ENCODE peak calls at places on chromosomes 1 and 21, in five cellular contexts. C, X, K, Z and E are unnamed samples.

GRCh38 chr1:36924282-36924791 is 110.0 kb downstream of the GRIK3 start:
- DNase-seq in C (no peak), X (peak; percentile 28), K (peak; percentile 8), Z (peak; percentile 52), E (no peak)

GRCh38 chr21:46093668-46094400 is 4.1 kb upstream of the COL6A2 start:
- DNase-seq in C (no peak), X (no peak), K (no peak), Z (no peak), E (no peak)

GRCh38 chr1:15277933-15278332 is 30.9 kb downstream of the FHAD1 start:
- DNase-seq in C (no peak), X (no peak), K (no peak), Z (no peak), E (no peak)

GRCh38 chr21:38796426-38796825 is 9.3 kb upstream of the ETS2 start:
- DNase-seq in C (no peak), X (peak; percentile 21), K (peak; percentile 47), Z (peak; percentile 66), E (no peak)

GRCh38 chr21:37711294-37711844 is 204.9 kb downstream of the KCNJ6 start:
- DNase-seq in C (no peak), X (no peak), K (no peak), Z (no peak), E (no peak)

GRCh38 chr1:15332952-15333715 is 76.6 kb upstream of the EFHD2 start:
- DNase-seq in C (no peak), X (no peak), K (no peak), Z (no peak), E (no peak)

GRCh38 chr1:72432645-72433267 is 150.4 kb upstream of the NEGR1 start:
- DNase-seq in C (no peak), X (no peak), K (no peak), Z (no peak), E (no peak)

GRCh38 chr21:17903029-17903806 is 84.1 kb upstream of the C21orf91 start:
- DNase-seq in C (peak; percentile 20), X (peak; percentile 29), K (peak; percentile 55), Z (no peak), E (no peak)

GRCh38 chr1:220491891-220492290 is 36.0 kb upstream of the MARK1 start:
- DNase-seq in C (no peak), X (no peak), K (no peak), Z (no peak), E (no peak)

GRCh38 chr1:211783266-211783665 is 47.3 kb downstream of the LPGAT1 start:
- DNase-seq in C (no peak), X (peak; percentile 90), K (no peak), Z (no peak), E (no peak)

GRCh38 chr1:225825606-225826005 is 15.7 kb downstream of the EPHX1 start:
- DNase-seq in C (no peak), X (no peak), K (no peak), Z (no peak), E (no peak)

GRCh38 chr1:36753451-36753850 is 270.7 kb upstream of the CSF3R start:
- DNase-seq in C (no peak), X (no peak), K (no peak), Z (no peak), E (no peak)

GRCh38 chr1:157237522-157237921 is 99.3 kb upstream of the ETV3 start:
- DNase-seq in C (no peak), X (no peak), K (no peak), Z (no peak), E (no peak)

GRCh38 chr1:199914546-199914945 is 113.0 kb upstream of the NR5A2 start:
- DNase-seq in C (no peak), X (no peak), K (peak; percentile 35), Z (no peak), E (no peak)

GRCh38 chr1:44870096-44870495 is 27.0 kb upstream of the PTCH2 start:
- DNase-seq in C (no peak), X (no peak), K (no peak), Z (no peak), E (no peak)

GRCh38 chr1:6485937-6486250 is 5.6 kb downstream of the PLEKHG5 start:
- DNase-seq in C (no peak), X (peak; percentile 41), K (no peak), Z (no peak), E (no peak)

GRCh38 chr1:228280106-228280901 is 72.5 kb downstream of the OBSCN start:
- DNase-seq in C (no peak), X (no peak), K (no peak), Z (no peak), E (peak; percentile 42)

GRCh38 chr1:180917306-180918065 is 4.8 kb downstream of the KIAA1614 start:
- DNase-seq in C (no peak), X (no peak), K (no peak), Z (no peak), E (no peak)
- TF ChIP-seq CTCF in C (no peak), X (no peak), K (no peak), Z (no peak), E (no peak)

GRCh38 chr1:237672748-237673147 is 218.0 kb downstream of the ZP4 start:
- DNase-seq in C (no peak), X (no peak), K (no peak), Z (peak; percentile 47), E (no peak)
- TF ChIP-seq CTCF in C (no peak), X (no peak), K (no peak), Z (peak; percentile 43), E (no peak)

DNA sequence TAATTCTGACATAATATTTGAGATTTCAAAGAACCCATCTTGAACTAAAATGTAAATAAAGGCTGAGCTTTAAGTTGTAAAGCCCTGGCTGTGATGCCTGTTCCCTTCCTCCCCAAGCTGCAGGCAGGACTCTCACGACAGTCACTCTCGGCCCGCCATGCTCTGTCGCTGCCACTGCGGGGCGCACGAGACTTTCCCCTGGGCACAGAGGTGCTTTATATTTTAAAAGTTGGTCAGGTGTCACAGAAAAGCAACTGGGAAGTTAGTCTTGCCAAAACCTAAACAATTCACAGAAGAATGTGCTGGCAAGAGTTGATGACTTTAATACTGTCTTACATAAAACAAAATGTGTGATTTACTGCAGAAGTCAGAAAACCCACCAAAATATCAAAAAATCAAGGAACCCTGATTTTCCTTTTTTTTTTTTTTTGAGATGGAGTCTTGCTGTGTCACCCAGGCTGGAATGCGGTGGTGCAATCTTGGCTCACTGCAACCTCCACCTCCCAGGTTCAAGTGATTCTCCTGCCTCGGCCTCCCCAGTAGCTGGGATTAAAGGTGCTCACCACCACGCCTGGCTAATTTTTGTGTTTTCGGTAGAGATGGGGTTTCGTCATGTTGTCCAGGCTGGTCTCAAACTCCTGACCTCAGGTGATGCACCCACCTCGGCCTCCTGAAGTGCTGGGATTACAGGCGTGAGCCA is 10.7 kb downstream of the LRRC47 start:
- DNase-seq in C (no peak), X (no peak), K (no peak), Z (no peak), E (no peak)
- TF ChIP-seq CTCF in C (peak; percentile 36), X (peak; percentile 31), K (peak; percentile 29), Z (no peak), E (peak; percentile 10)

DNA sequence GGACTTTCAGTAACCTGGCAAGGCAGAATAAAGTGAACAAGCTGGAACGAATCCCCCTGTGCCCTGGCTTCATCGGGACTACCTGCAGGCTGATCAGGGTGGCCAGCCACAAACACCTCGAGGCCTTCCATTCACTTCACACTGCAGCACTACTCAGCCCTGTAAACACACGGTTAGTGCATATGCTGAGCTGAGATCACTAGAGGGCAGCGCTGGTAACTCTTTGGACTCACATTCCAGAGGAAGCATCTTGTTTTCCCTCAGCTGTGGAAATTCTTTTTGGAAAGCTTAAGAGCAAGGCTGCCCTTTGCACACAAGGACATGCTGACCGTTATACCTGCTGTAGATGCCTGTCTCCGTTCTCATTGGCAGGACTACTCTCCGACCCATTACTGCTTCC is 32.1 kb downstream of the PCSK9 start:
- DNase-seq in C (peak; percentile 27), X (peak; percentile 63), K (peak; percentile 51), Z (peak; percentile 42), E (no peak)
- TF ChIP-seq CTCF in C (peak; percentile 65), X (peak; percentile 16), K (peak; percentile 52), Z (peak; percentile 20), E (no peak)

GRCh38 chr1:42657981-42658879 is at the start of gene PPIH:
- DNase-seq in C (peak; percentile 61), X (peak; percentile 93), K (peak; percentile 88), Z (peak; percentile 95), E (peak; percentile 91)
- TF ChIP-seq CTCF in C (peak; percentile 36), X (no peak), K (peak; percentile 3), Z (peak; percentile 45), E (no peak)